ENCODE peak calls at places on chromosome X, in eight cellular contexts. One of them, this sample, is unnamed.

GRCh38 chrX:3520458-3520857 is 174.0 kb upstream of the MXRA5 start:
- DNase-seq in ACHN: no peak
- DNase-seq in kidney epithelial cell: no peak
- DNase-seq in EL: no peak
- DNase-seq in naive thymus-derived CD8-positive, alpha-beta T cell: no peak
- DNase-seq in HepG2: no peak
- DNase-seq in NCI-H82: no peak
- DNase-seq in astrocyte of the spinal cord: no peak
- DNase-seq in this sample: no peak

GRCh38 chrX:103253608-103254007 is 1.3 kb downstream of the TCEAL8 start:
- DNase-seq in EL: peak
- DNase-seq in ACHN: no peak
- DNase-seq in kidney epithelial cell: no peak
- DNase-seq in naive thymus-derived CD8-positive, alpha-beta T cell: no peak
- DNase-seq in HepG2: no peak
- DNase-seq in astrocyte of the spinal cord: peak
- DNase-seq in NCI-H82: no peak
- DNase-seq in this sample: no peak

GRCh38 chrX:131066237-131066636 is 8.1 kb downstream of the ARHGAP36 start:
- DNase-seq in ACHN: no peak
- DNase-seq in EL: no peak
- DNase-seq in naive thymus-derived CD8-positive, alpha-beta T cell: no peak
- DNase-seq in astrocyte of the spinal cord: no peak
- DNase-seq in HepG2: no peak
- DNase-seq in NCI-H82: no peak
- DNase-seq in kidney epithelial cell: no peak
- DNase-seq in this sample: no peak

GRCh38 chrX:17632942-17633341 is 104.4 kb upstream of the SCML1 start:
- DNase-seq in naive thymus-derived CD8-positive, alpha-beta T cell: no peak
- DNase-seq in EL: peak
- DNase-seq in ACHN: no peak
- DNase-seq in kidney epithelial cell: no peak
- DNase-seq in astrocyte of the spinal cord: no peak
- DNase-seq in NCI-H82: no peak
- DNase-seq in HepG2: no peak
- DNase-seq in this sample: no peak

GRCh38 chrX:30892591-30892990 is 3.5 kb upstream of the TAB3 start:
- DNase-seq in kidney epithelial cell: no peak
- DNase-seq in astrocyte of the spinal cord: no peak
- DNase-seq in EL: no peak
- DNase-seq in HepG2: no peak
- DNase-seq in NCI-H82: no peak
- DNase-seq in ACHN: no peak
- DNase-seq in naive thymus-derived CD8-positive, alpha-beta T cell: no peak
- DNase-seq in this sample: no peak

GRCh38 chrX:56281789-56282188 is 49.6 kb downstream of the KLF8 start:
- DNase-seq in NCI-H82: peak
- DNase-seq in naive thymus-derived CD8-positive, alpha-beta T cell: no peak
- DNase-seq in ACHN: peak
- DNase-seq in HepG2: peak
- DNase-seq in kidney epithelial cell: no peak
- DNase-seq in astrocyte of the spinal cord: peak
- DNase-seq in EL: peak
- DNase-seq in this sample: peak

GRCh38 chrX:133943507-133943906 is 41.9 kb downstream of the GPC3 start:
- DNase-seq in ACHN: no peak
- DNase-seq in EL: no peak
- DNase-seq in kidney epithelial cell: no peak
- DNase-seq in HepG2: no peak
- DNase-seq in astrocyte of the spinal cord: no peak
- DNase-seq in naive thymus-derived CD8-positive, alpha-beta T cell: no peak
- DNase-seq in NCI-H82: peak
- DNase-seq in this sample: no peak

GRCh38 chrX:119735467-119735866 is 22.9 kb upstream of the SOWAHD start:
- DNase-seq in ACHN: no peak
- DNase-seq in NCI-H82: peak
- DNase-seq in HepG2: no peak
- DNase-seq in EL: no peak
- DNase-seq in astrocyte of the spinal cord: no peak
- DNase-seq in kidney epithelial cell: no peak
- DNase-seq in naive thymus-derived CD8-positive, alpha-beta T cell: no peak
- DNase-seq in this sample: no peak

GRCh38 chrX:54721424-54721823 is 76.6 kb downstream of the ITIH6 start:
- DNase-seq in naive thymus-derived CD8-positive, alpha-beta T cell: no peak
- DNase-seq in astrocyte of the spinal cord: no peak
- DNase-seq in EL: peak
- DNase-seq in NCI-H82: no peak
- DNase-seq in ACHN: peak
- DNase-seq in HepG2: no peak
- DNase-seq in kidney epithelial cell: no peak
- DNase-seq in this sample: no peak